ENCODE peak calls at places on chromosomes 6 and 20, in seven cellular contexts. E, P, K, N, R, D and U are unnamed samples.

GRCh38 chr6:3571206-3571815 is 114.5 kb upstream of the SLC22A23 start:
- DNase-seq in E (no peak), P (no peak), K (no peak), N (no peak), R (no peak), D (no peak), U (no peak)

GRCh38 chr20:10982692-10983091 is 308.9 kb upstream of the JAG1 start:
- DNase-seq in E (no peak), P (no peak), K (peak; percentile 93), N (no peak), R (no peak), D (no peak), U (peak; percentile 94)

GRCh38 chr6:167341665-167342655 is 17.1 kb downstream of the TTLL2 start:
- DNase-seq in E (no peak), P (no peak), K (no peak), N (no peak), R (no peak), D (peak; percentile 94), U (no peak)

GRCh38 chr20:44684047-44684965 is 30.9 kb upstream of the CCN5 start:
- DNase-seq in E (no peak), P (no peak), K (no peak), N (no peak), R (no peak), D (no peak), U (no peak)

GRCh38 chr6:37222125-37222967 is 35.2 kb upstream of the TBC1D22B start:
- DNase-seq in E (peak; percentile 37), P (peak; percentile 16), K (peak; percentile 64), N (peak; percentile 12), R (peak; percentile 91), D (peak; percentile 73), U (peak; percentile 93)

GRCh38 chr6:13307508-13307995 is 20.8 kb downstream of the TBC1D7 start:
- DNase-seq in E (no peak), P (no peak), K (peak; percentile 26), N (no peak), R (peak; percentile 73), D (no peak), U (peak; percentile 31)

GRCh38 chr6:21594427-21595264 is 1.1 kb downstream of the SOX4 start:
- DNase-seq in E (peak; percentile 62), P (no peak), K (peak; percentile 63), N (peak; percentile 73), R (peak; percentile 82), D (no peak), U (peak; percentile 72)

GRCh38 chr6:131924881-131925474 is 26.2 kb downstream of the CCN2 start:
- DNase-seq in E (peak; percentile 44), P (no peak), K (peak; percentile 59), N (no peak), R (no peak), D (no peak), U (peak; percentile 64)

GRCh38 chr6:93418113-93418447 is 1.3 kb downstream of the EPHA7 start:
- DNase-seq in E (no peak), P (no peak), K (no peak), N (no peak), R (no peak), D (no peak), U (no peak)

GRCh38 chr6:127971945-127972391 is 71.1 kb upstream of the THEMIS start:
- DNase-seq in E (no peak), P (no peak), K (peak; percentile 72), N (no peak), R (no peak), D (no peak), U (peak; percentile 91)

GRCh38 chr20:57717797-57718196 is 8.0 kb upstream of the PMEPA1 start:
- DNase-seq in E (no peak), P (no peak), K (peak; percentile 77), N (no peak), R (no peak), D (no peak), U (peak; percentile 65)

GRCh38 chr6:105429676-105430075 is 26.8 kb upstream of the PREP start:
- DNase-seq in E (no peak), P (no peak), K (peak; percentile 80), N (no peak), R (no peak), D (no peak), U (peak; percentile 19)

GRCh38 chr20:45290677-45291355 is 15.8 kb upstream of the RBPJL start:
- DNase-seq in E (peak; percentile 68), P (no peak), K (peak; percentile 68), N (peak; percentile 75), R (peak; percentile 88), D (peak; percentile 89), U (peak; percentile 84)

GRCh38 chr6:19723533-19723932 is 113.6 kb upstream of the ID4 start:
- DNase-seq in E (no peak), P (no peak), K (peak; percentile 87), N (no peak), R (no peak), D (no peak), U (peak; percentile 85)

GRCh38 chr6:44030812-44031454 is 96.3 kb downstream of the MRPL14 start:
- DNase-seq in E (no peak), P (no peak), K (no peak), N (no peak), R (no peak), D (no peak), U (no peak)

GRCh38 chr6:110509617-110510231 is 33.3 kb upstream of the SLC22A16 start:
- DNase-seq in E (no peak), P (no peak), K (peak; percentile 26), N (no peak), R (no peak), D (no peak), U (peak; percentile 91)